ENCODE peak calls at places on chromosomes 16 and 17, in five cellular contexts. P, H, Y, V and J are unnamed samples.

GRCh38 chr16:65413861-65414260 is 292.0 kb upstream of the CDH11 start:
- DNase-seq in H (no peak), P (no peak), V (no peak), Y (no peak), J (no peak)

GRCh38 chr16:78896280-78896679 is 704.3 kb downstream of the MAF start:
- DNase-seq in H (no peak), V (no peak), Y (no peak), P (no peak), J (no peak)

GRCh38 chr17:65690626-65691310 is 129.3 kb upstream of the AXIN2 start:
- DNase-seq in P (no peak), H (no peak), Y (peak), V (no peak), J (no peak)

GRCh38 chr16:66399031-66399430 is 28.1 kb upstream of the BEAN1 start:
- DNase-seq in Y (no peak), V (no peak), P (no peak), H (no peak), J (no peak)

GRCh38 chr17:70613681-70614080 is 444.3 kb downstream of the KCNJ2 start:
- DNase-seq in Y (no peak), P (no peak), H (no peak), V (no peak), J (no peak)

GRCh38 chr16:72202014-72202413 is 30.1 kb upstream of the PMFBP1 start:
- DNase-seq in Y (no peak), H (no peak), V (no peak), P (no peak), J (no peak)

GRCh38 chr17:50035421-50035879 is 20.5 kb upstream of the ITGA3 start:
- DNase-seq in H (no peak), Y (peak), V (peak), P (no peak), J (no peak)

GRCh38 chr17:1315891-1316403 is 36.5 kb downstream of the TRARG1 start:
- DNase-seq in H (no peak), Y (no peak), V (no peak), P (no peak), J (no peak)

GRCh38 chr17:30310562-30310961 is 18.8 kb upstream of the BLMH start:
- DNase-seq in H (no peak), V (no peak), Y (no peak), P (no peak), J (no peak)

GRCh38 chr17:32355649-32356377 is 5.9 kb downstream of the ZNF207 start:
- DNase-seq in P (no peak), Y (no peak), H (no peak), V (no peak), J (no peak)

GRCh38 chr16:3589441-3589921 is 12.3 kb upstream of the NLRC3 start:
- DNase-seq in H (no peak), Y (no peak), V (peak), P (no peak), J (no peak)

GRCh38 chr16:79483336-79483735 is 117.2 kb downstream of the MAF start:
- DNase-seq in H (no peak), V (no peak), Y (no peak), P (no peak), J (no peak)

GRCh38 chr17:78879679-78880186 is 23.3 kb downstream of the CEP295NL start:
- DNase-seq in P (no peak), H (no peak), Y (no peak), V (peak), J (no peak)

GRCh38 chr16:30004424-30004776 is 6.4 kb downstream of the DOC2A start:
- DNase-seq in Y (no peak), V (no peak), H (no peak), P (no peak), J (no peak)

GRCh38 chr17:36602030-36602737 is 801 bp downstream of the MRM1 start:
- DNase-seq in H (no peak), V (peak), Y (no peak), P (no peak), J (no peak)

GRCh38 chr17:57783338-57783742 is 38.2 kb upstream of the CCDC182 start:
- DNase-seq in P (no peak), H (peak), Y (peak), V (peak), J (peak)

GRCh38 chr16:46950009-46950408 is 23.5 kb downstream of the DNAJA2 start:
- DNase-seq in P (no peak), H (no peak), Y (no peak), V (no peak), J (no peak)

GRCh38 chr17:13346996-13347762 is 254.6 kb downstream of the HS3ST3A1 start:
- DNase-seq in H (no peak), V (no peak), P (no peak), Y (peak), J (no peak)

GRCh38 chr17:78458739-78459335 is 80.4 kb downstream of the PGS1 start:
- DNase-seq in P (no peak), Y (no peak), V (no peak), H (no peak), J (no peak)

GRCh38 chr17:81035389-81036127 is 607 bp downstream of the BAIAP2 start:
- DNase-seq in H (no peak), Y (no peak), V (peak), P (no peak), J (no peak)

GRCh38 chr16:56341656-56342397 is 83.5 kb downstream of the AMFR start:
- DNase-seq in P (no peak), H (no peak), V (no peak), Y (no peak), J (no peak)

GRCh38 chr17:34254651-34255380 is at the start of gene CCL2:
- DNase-seq in Y (no peak), H (peak), P (no peak), V (no peak), J (peak)

GRCh38 chr16:14334366-14335105 is 263.4 kb downstream of the MRTFB start:
- DNase-seq in V (no peak), P (no peak), Y (no peak), H (no peak), J (no peak)

GRCh38 chr17:77212081-77212832 is 71.5 kb downstream of the SEC14L1 start:
- DNase-seq in H (no peak), P (peak), V (no peak), Y (no peak), J (no peak)

GRCh38 chr16:12173121-12173520 is 196.6 kb downstream of the SNX29 start:
- DNase-seq in Y (no peak), H (no peak), P (no peak), V (no peak), J (no peak)
- TF ChIP-seq ESRRA in Y (no peak), H (no peak), P (no peak), V (no peak), J (no peak)

DNA sequence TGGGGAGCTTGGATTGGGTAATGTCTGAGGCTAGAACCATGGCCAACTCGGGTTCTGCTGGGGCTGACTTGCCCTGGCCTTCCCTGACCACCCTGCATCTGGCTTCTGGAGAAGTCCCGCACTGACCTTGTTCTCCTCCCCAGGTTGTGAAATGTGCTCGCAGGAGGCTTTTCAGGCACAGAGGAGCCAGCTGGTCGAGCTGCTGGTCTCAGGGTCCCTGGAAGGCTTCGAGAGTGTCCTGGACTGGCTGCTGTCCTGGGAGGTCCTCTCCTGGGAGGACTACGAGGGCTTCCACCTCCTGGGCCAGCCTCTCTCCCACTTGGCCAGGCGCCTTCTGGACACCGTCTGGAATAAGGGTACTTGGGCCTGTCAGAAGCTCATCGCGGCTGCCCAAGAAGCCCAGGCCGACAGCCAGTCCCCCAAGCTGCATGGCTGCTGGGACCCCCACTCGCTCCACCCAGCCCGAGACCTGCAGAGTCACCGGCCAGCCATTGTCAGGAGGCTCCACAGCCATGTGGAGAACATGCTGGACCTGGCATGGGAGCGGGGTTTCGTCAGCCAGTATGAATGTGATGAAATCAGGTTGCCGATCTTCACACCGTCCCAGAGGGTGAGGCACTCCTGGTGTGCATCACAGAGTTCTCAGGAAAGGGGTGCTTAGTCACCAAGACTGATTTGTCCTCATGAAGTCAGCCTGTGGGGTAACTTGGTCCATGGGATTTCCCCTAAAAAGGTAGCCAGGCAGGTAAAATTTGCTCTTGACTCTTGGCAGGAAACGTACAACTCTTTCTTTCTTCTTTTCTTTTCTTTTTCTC is 6.1 kb downstream of the NOD2 start:
- DNase-seq in H (no peak), P (no peak), V (no peak), Y (peak), J (no peak)
- TF ChIP-seq ESRRA in H (no peak), P (no peak), V (no peak), Y (no peak), J (no peak)

DNA sequence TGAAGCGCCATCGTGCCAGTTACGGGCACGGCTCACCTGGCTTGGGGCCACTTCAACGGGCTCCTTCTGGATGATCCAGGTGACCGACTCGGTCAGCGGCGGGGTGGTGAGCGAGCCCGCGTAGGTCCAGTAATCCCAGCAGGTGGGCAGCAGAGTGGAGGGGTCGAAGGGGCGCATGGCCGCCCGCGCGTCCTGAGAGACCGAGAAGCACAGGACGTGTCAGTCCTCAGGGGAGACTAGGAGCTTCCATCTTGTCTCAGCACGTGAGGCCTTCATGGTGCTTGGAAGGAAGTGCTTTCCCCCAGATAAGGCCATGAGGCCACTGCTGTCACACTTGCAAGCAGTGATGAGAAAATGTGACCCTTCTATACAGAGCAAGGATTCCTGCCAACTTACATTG is 22.5 kb upstream of the SLC7A5 start:
- DNase-seq in V (peak), H (no peak), P (no peak), Y (no peak), J (no peak)
- TF ChIP-seq ESRRA in V (no peak), H (no peak), P (no peak), Y (no peak), J (no peak)

GRCh38 chr16:57882797-57883196 is 80.5 kb upstream of the KIFC3 start:
- DNase-seq in P (no peak), V (no peak), H (no peak), Y (no peak), J (no peak)

GRCh38 chr16:57883480-57883879 is 81.2 kb upstream of the KIFC3 start:
- DNase-seq in H (no peak), P (no peak), V (no peak), Y (no peak), J (no peak)

GRCh38 chr16:57883953-57884654 is 81.8 kb upstream of the KIFC3 start:
- DNase-seq in P (no peak), V (no peak), H (no peak), Y (no peak), J (peak)

GRCh38 chr16:57884655-57885133 is 82.4 kb upstream of the KIFC3 start:
- DNase-seq in V (no peak), Y (no peak), P (no peak), H (no peak), J (peak)

GRCh38 chr16:57882206-57882605 is 79.9 kb upstream of the KIFC3 start:
- DNase-seq in H (no peak), P (no peak), Y (no peak), V (no peak), J (no peak)
- TF ChIP-seq ESRRA in H (no peak), P (no peak), Y (no peak), V (no peak), J (no peak)

GRCh38 chr17:63134867-63135266 is 168.8 kb downstream of the TANC2 start:
- DNase-seq in V (no peak), P (no peak), H (no peak), Y (no peak), J (no peak)
- TF ChIP-seq ESRRA in V (no peak), P (no peak), H (no peak), Y (no peak), J (no peak)